ENCODE peak calls at places on chromosomes 12 and 14, in five cellular contexts. B, M, U, O and N are unnamed samples.

GRCh38 chr12:56120158-56120846 is 2.2 kb downstream of the ZC3H10 start:
- DNase-seq in B (peak), O (no peak), M (no peak), U (no peak), N (no peak)

GRCh38 chr12:30440826-30441602 is 254.7 kb downstream of the IPO8 start:
- DNase-seq in B (peak), O (no peak), M (no peak), U (no peak), N (no peak)

GRCh38 chr14:23602181-23603095 is 23.8 kb upstream of the JPH4 start:
- DNase-seq in O (no peak), U (no peak), M (no peak), B (peak), N (no peak)

GRCh38 chr14:69694730-69695663 is 71.9 kb upstream of the SRSF5 start:
- DNase-seq in M (no peak), U (no peak), O (no peak), B (no peak), N (no peak)

GRCh38 chr14:55889124-55889523 is 229.1 kb upstream of the PELI2 start:
- DNase-seq in O (no peak), M (no peak), B (peak), U (no peak), N (peak)

GRCh38 chr14:68464716-68465115 is 328.2 kb downstream of the ZFP36L1 start:
- DNase-seq in B (peak), M (no peak), O (no peak), U (no peak), N (no peak)

GRCh38 chr14:69008411-69008810 is 29.3 kb upstream of the ACTN1 start:
- DNase-seq in U (no peak), O (no peak), M (no peak), B (peak), N (no peak)

GRCh38 chr14:60242420-60242819 is 6.6 kb upstream of the PPM1A start:
- DNase-seq in M (no peak), U (no peak), B (no peak), O (no peak), N (no peak)

GRCh38 chr12:65121049-65121955 is at the start of gene WIF1:
- DNase-seq in M (peak), B (peak), U (peak), O (no peak), N (no peak)

GRCh38 chr12:116284401-116284800 is 6.9 kb upstream of the MED13L start:
- DNase-seq in O (no peak), M (no peak), U (no peak), B (no peak), N (no peak)

GRCh38 chr14:32450919-32451675 is 122.0 kb downstream of the AKAP6 start:
- DNase-seq in B (peak), U (no peak), O (no peak), M (no peak), N (peak)

GRCh38 chr14:35435177-35435576 is 30.6 kb upstream of the NFKBIA start:
- DNase-seq in M (no peak), O (no peak), B (peak), U (no peak), N (no peak)

GRCh38 chr14:65211341-65211987 is 109.1 kb upstream of the MAX start:
- DNase-seq in M (no peak), B (peak), O (no peak), U (no peak), N (no peak)

GRCh38 chr14:101502761-101503392 is 58.4 kb upstream of the DIO3 start:
- DNase-seq in B (no peak), U (peak), O (no peak), M (no peak), N (no peak)

GRCh38 chr12:105100998-105101397 is 6.5 kb upstream of the WASHC4 start:
- DNase-seq in U (no peak), B (peak), M (no peak), O (no peak), N (no peak)

GRCh38 chr12:131381716-131382430 is 329.0 kb upstream of the SFSWAP start:
- DNase-seq in O (no peak), B (no peak), M (no peak), U (no peak), N (no peak)

GRCh38 chr14:81219821-81220487 is 805 bp downstream of the GTF2A1 start:
- DNase-seq in O (peak), B (peak), U (peak), M (peak), N (no peak)

GRCh38 chr12:127680516-127680915 is 586.5 kb upstream of the TMEM132C start:
- DNase-seq in M (no peak), O (no peak), B (no peak), U (no peak), N (no peak)

GRCh38 chr14:40417777-40418401 is 985.7 kb upstream of the FBXO33 start:
- DNase-seq in O (peak), B (peak), U (no peak), M (no peak), N (peak)

GRCh38 chr12:43336962-43337555 is 214.9 kb downstream of the ADAMTS20 start:
- DNase-seq in U (no peak), O (peak), M (no peak), B (peak), N (no peak)

GRCh38 chr12:82910246-82910893 is 223.7 kb downstream of the TMTC2 start:
- DNase-seq in O (no peak), B (no peak), U (no peak), M (no peak), N (no peak)

GRCh38 chr12:123743002-123743401 is 19.1 kb upstream of the DNAH10 start:
- DNase-seq in B (no peak), U (peak), M (peak), O (no peak), N (no peak)

GRCh38 chr12:81086342-81086741 is 8.5 kb downstream of the ACSS3 start:
- DNase-seq in U (no peak), O (no peak), B (no peak), M (no peak), N (no peak)

GRCh38 chr14:76998777-76999366 is 29.6 kb downstream of the IRF2BPL start:
- DNase-seq in O (no peak), M (no peak), U (no peak), B (no peak), N (no peak)

GRCh38 chr12:45369065-45369464 is 153.2 kb downstream of the ANO6 start:
- DNase-seq in B (peak), M (no peak), U (no peak), O (no peak), N (no peak)

GRCh38 chr14:32345311-32345771 is 16.2 kb downstream of the AKAP6 start:
- DNase-seq in U (no peak), O (peak), M (no peak), B (no peak), N (no peak)

GRCh38 chr12:12081836-12082497 is 11.2 kb downstream of the BCL2L14 start:
- DNase-seq in U (no peak), M (no peak), O (peak), B (peak), N (no peak)

GRCh38 chr14:89814126-89814525 is 140.4 kb downstream of the EFCAB11 start:
- DNase-seq in M (no peak), B (no peak), U (no peak), O (no peak), N (no peak)